ENCODE peak calls at places on chromosome 4, in five cellular contexts. P is breast epithelium, Y is GM12892, I is GM12878, G is spleen. N is an unnamed sample.
A peak's percentile ranks its signal among the peaks of the same experiment; 100 is the strongest.

GRCh38 chr4:167020410-167020809 is 213.9 kb downstream of the SPOCK3 start:
- DNase-seq in G (no peak), I (no peak), P (no peak), Y (no peak), N (no peak)

GRCh38 chr4:3824521-3825270 is 58.5 kb downstream of the ADRA2C start:
- DNase-seq in Y (no peak), P (no peak), I (no peak), G (no peak), N (no peak)

GRCh38 chr4:78845469-78845868 is 69.3 kb downstream of the BMP2K start:
- DNase-seq in P (no peak), G (no peak), Y (no peak), I (peak; percentile 5), N (no peak)

GRCh38 chr4:33780952-33781655 is 2463.2 kb downstream of the ARAP2 start:
- DNase-seq in I (no peak), P (no peak), G (no peak), Y (no peak), N (no peak)

GRCh38 chr4:508675-509373 is 9.8 kb downstream of the PIGG start:
- DNase-seq in P (no peak), Y (no peak), G (no peak), I (no peak), N (no peak)

GRCh38 chr4:20124317-20125026 is 127.2 kb upstream of the SLIT2 start:
- DNase-seq in Y (no peak), I (no peak), P (no peak), G (no peak), N (no peak)

GRCh38 chr4:153232768-153233167 is 28.5 kb downstream of the TRIM2 start:
- DNase-seq in P (no peak), I (no peak), Y (no peak), G (no peak), N (peak; percentile 49)

GRCh38 chr4:78293841-78294301 is 236.7 kb downstream of the FRAS1 start:
- DNase-seq in P (no peak), G (no peak), Y (no peak), I (no peak), N (no peak)

GRCh38 chr4:3369781-3370660 is 71.7 kb upstream of the HGFAC start:
- DNase-seq in Y (no peak), I (no peak), P (no peak), G (no peak), N (no peak)

GRCh38 chr4:1564535-1565375 is 119.4 kb downstream of the FAM53A start:
- DNase-seq in G (peak; percentile 51), Y (no peak), P (no peak), I (no peak), N (no peak)

GRCh38 chr4:39043697-39044363 is 11.6 kb upstream of the TMEM156 start:
- DNase-seq in Y (no peak), G (no peak), I (peak; percentile 32), P (no peak), N (no peak)
- TF ChIP-seq POLR2AphosphoS5 in Y (no peak), G (no peak), I (peak; percentile 71), P (no peak), N (no peak)

DNA sequence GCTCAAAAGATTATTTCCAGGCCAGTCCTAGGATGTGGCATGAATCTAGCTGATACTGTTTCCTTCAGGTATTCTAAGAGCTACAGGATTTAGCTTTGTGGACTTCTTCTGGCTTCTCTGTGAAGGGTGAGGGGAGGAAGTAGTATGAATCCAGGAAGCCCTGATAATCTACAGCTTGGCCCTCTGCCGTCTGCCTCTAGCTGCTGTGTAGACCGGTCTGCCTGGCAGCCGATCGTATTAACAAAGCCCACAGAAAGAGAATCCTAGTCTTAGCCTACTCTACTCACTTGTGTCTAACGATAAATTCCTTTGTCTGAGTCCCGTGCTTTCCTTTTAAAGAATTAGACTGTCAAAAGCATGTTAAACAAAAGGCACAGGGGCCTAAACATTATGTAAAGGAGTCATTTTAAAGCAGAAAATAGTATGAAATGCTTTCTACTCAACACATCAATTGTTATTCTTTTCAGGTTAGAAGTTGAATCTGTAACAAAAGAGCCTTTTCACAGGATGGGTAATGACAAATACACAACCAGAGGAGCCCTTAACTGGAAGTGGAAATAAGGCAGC is 48.8 kb upstream of the UCP1 start:
- DNase-seq in P (no peak), G (no peak), I (no peak), Y (no peak), N (no peak)
- TF ChIP-seq POLR2AphosphoS5 in P (no peak), G (no peak), I (no peak), Y (no peak), N (no peak)

GRCh38 chr4:127174731-127175130 is 458.0 kb upstream of the INTU start:
- DNase-seq in Y (no peak), P (no peak), I (no peak), G (no peak), N (no peak)
- TF ChIP-seq POLR2AphosphoS5 in Y (no peak), P (no peak), I (no peak), G (no peak), N (no peak)

DNA sequence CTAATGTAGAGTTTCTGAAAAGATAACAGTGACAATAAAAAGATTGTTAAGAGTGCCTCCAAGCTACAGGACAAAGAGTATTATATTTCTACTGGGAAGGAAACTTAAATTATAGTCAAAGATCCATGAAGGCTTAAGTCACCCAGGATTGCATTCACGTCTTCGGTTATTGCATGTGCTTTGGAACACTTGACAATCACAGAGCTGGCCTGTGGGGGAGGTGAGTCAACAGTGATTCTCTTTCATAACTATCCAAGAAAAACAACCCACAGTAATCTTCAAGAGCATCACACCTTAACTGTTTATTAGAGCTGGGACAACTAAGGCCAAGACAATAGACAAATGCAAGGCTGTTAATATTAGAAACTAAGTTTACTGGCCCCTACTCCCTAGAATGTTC is 40.3 kb downstream of the PDGFC start:
- DNase-seq in G (no peak), I (no peak), P (peak; percentile 48), Y (no peak), N (peak; percentile 14)
- TF ChIP-seq POLR2AphosphoS5 in G (no peak), I (no peak), P (no peak), Y (no peak), N (no peak)